ENCODE peak calls at places on chromosomes 2 and 18, in four cellular contexts. K is kidney, W is OCI-LY7, J is stomach. D is an unnamed sample.

GRCh38 chr2:154700142-154700541 is 1.6 kb downstream of the KCNJ3 start:
- DNase-seq in K (no peak), W (no peak), J (no peak), D (no peak)

GRCh38 chr2:208033701-208034502 is 8.6 kb upstream of the PLEKHM3 start:
- DNase-seq in K (no peak), W (peak; percentile 25), J (peak; percentile 66), D (no peak)

GRCh38 chr2:2698182-2699116 is 367.4 kb upstream of the MYT1L start:
- DNase-seq in K (no peak), W (peak; percentile 37), J (no peak), D (no peak)

GRCh38 chr2:23400703-23401102 is 15.7 kb downstream of the KLHL29 start:
- DNase-seq in K (no peak), W (no peak), J (no peak), D (no peak)

GRCh38 chr2:222050981-222051380 is 247.8 kb downstream of the PAX3 start:
- DNase-seq in K (no peak), W (no peak), J (peak; percentile 31), D (no peak)

GRCh38 chr18:2971741-2972552 is 41.0 kb downstream of the LPIN2 start:
- DNase-seq in K (peak; percentile 90), W (peak; percentile 45), J (peak; percentile 51), D (peak; percentile 46)

GRCh38 chr2:163312723-163313122 is 423.1 kb downstream of the FIGN start:
- DNase-seq in K (no peak), W (no peak), J (no peak), D (no peak)

GRCh38 chr2:158024288-158024898 is 77.3 kb upstream of the UPP2 start:
- DNase-seq in K (no peak), W (peak; percentile 45), J (peak; percentile 54), D (peak; percentile 43)

GRCh38 chr2:29309090-29310054 is 194.2 kb downstream of the CLIP4 start:
- DNase-seq in K (no peak), W (peak; percentile 67), J (peak; percentile 56), D (peak; percentile 21)

GRCh38 chr18:80034068-80034851 is at the start of gene RBFA:
- DNase-seq in K (peak; percentile 100), W (peak; percentile 89), J (peak; percentile 100), D (peak; percentile 100)

GRCh38 chr18:80033181-80034067 is 810 bp upstream of the RBFA start:
- DNase-seq in K (no peak), W (no peak), J (no peak), D (peak; percentile 65)

GRCh38 chr18:80026363-80026762 is 7.9 kb upstream of the RBFA start:
- DNase-seq in K (no peak), W (no peak), J (no peak), D (no peak)

GRCh38 chr18:80034852-80035406 is 695 bp downstream of the RBFA start:
- DNase-seq in K (no peak), W (no peak), J (no peak), D (no peak)

DNA sequence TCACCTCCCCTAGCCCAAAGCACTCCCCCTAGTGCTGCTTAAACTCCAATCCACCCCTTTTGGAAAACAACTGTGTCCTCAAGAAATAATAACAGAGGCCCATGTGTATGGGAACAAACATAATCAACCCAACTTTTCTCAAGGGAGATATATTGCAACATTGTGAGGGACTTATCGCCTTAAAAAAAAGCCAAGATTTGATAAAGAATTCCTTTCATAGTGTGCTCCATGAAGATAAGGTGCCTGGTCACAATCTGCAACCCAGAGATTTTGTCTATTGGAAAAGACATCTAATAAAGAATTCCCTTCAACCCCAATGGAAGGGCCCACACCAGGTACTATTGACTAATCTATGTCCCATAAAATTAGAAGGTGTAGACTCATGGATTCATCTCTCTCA is 4.5 kb upstream of the RBFA start:
- DNase-seq in K (no peak), W (no peak), J (no peak), D (no peak)
- H3K9me3 ChIP-seq in K (peaks cover 18% of the 10 kb centered on the region), W (no peaks in the 10 kb centered on the region), J (peaks cover 38% of the 10 kb centered on the region), D (peaks cover 19% of the 10 kb centered on the region)

DNA sequence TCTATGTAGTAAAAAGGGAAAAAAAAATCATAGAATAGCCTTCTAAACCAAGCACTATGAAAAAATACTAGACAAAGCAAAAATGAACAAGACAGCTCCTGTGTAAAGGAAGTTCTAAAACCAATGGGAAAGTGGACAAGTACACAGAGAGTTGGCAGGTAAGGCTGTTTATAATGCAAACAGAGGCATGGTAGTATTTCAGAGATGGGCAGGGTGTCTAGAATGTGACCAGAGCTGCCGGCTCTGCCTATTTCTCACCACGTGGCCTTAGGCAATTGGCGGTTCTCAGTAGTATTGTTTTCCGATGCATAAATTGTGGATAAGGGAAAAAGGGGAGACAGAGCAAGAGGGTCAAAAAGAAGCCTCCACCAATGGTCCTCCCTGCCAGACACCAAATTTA is 173.6 kb downstream of the ANKRD30B start:
- DNase-seq in K (no peak), W (no peak), J (no peak), D (no peak)
- H3K9me3 ChIP-seq in K (peaks cover 4% of the 10 kb centered on the region), W (no peaks in the 10 kb centered on the region), J (no peaks in the 10 kb centered on the region), D (no peaks in the 10 kb centered on the region)

DNA sequence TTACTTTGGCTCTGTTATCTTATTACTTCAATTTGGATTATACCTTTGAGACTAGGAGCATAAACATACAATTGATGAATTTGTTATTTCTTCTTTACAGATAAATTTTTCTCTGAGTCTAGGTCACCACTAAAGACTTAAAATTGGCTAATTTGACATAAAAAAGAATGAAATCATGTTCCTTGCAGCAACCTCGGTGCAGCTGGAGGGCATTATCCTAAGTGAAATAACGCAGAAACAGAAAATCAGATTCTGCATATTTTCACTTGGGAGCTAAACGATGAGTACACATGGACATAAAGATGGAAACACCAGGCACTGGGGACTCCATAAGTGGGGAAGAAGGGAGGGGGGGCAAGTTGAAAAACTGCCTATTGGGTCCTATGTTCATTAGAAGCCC is 172.8 kb upstream of the SESTD1 start:
- DNase-seq in K (no peak), W (no peak), J (no peak), D (no peak)
- H3K9me3 ChIP-seq in K (no peaks in the 10 kb centered on the region), W (no peaks in the 10 kb centered on the region), J (no peaks in the 10 kb centered on the region), D (no peaks in the 10 kb centered on the region)

DNA sequence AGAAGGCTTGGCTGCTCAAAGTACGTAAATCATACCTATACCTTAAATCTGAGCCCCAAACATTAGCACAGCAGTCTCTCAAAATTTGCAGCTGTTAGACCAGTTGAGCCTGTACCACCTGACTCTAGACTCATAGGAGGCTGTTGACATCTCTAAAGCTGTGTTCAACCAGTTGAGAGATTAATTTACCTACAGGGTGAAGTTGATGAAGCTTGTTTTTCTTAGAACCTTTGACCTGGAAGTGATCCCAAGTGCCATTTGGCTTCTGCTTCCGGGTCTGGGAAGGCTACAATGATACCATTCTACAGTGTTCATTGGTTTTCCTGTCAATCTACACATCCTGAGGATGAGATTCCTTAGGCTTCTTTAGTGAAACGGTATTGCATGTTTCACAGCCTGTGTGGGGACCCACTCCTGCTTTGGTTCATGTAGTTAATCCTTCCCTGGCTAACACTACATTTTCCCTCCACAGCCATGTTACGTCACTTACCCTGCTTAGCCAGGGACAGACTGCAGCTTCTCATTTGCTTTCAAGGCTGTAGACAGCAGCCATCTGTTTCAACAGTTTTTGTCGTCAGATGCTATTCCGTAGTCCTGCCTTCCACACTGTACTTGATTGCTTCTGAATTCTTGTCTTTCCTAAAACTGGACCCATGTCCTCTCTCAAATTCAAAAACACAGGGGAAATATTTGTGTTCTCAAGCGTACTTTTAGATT is 4.7 kb upstream of the IL1RL2 start:
- DNase-seq in K (no peak), W (no peak), J (no peak), D (no peak)
- H3K9me3 ChIP-seq in K (no peaks in the 10 kb centered on the region), W (no peaks in the 10 kb centered on the region), J (no peaks in the 10 kb centered on the region), D (no peaks in the 10 kb centered on the region)

GRCh38 chr2:237651761-237652160 is 24.4 kb downstream of the LRRFIP1 start:
- DNase-seq in K (no peak), W (no peak), J (no peak), D (no peak)

GRCh38 chr2:237650455-237650850 is 23.1 kb downstream of the LRRFIP1 start:
- DNase-seq in K (peak; percentile 85), W (no peak), J (peak; percentile 81), D (no peak)

GRCh38 chr2:237653791-237654558 is 26.6 kb downstream of the LRRFIP1 start:
- DNase-seq in K (no peak), W (no peak), J (no peak), D (no peak)

GRCh38 chr2:237652854-237653253 is 25.5 kb downstream of the LRRFIP1 start:
- DNase-seq in K (no peak), W (no peak), J (no peak), D (no peak)

DNA sequence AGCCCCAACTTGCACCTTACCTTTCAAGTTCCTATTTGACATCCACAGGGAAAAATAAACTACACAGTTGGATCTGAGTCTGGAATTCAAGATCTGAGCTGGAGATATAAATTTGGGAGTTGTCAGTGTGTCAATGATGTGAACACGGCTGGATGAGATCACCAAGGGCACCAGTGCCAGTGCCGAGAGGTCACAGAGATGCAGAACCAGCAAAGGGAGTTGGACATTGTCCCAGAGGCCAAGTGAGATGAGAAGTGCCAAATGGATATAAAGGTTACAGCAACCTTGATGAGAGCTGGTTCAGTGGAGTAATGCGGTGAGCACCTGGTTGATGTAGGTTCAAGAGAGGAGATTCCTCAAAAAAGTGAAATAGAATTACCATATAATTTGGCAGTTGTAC is 24.8 kb downstream of the LRRFIP1 start:
- DNase-seq in K (no peak), W (no peak), J (no peak), D (no peak)
- H3K9me3 ChIP-seq in K (no peaks in the 10 kb centered on the region), W (peaks cover 32% of the 10 kb centered on the region), J (no peaks in the 10 kb centered on the region), D (peaks cover 3% of the 10 kb centered on the region)

GRCh38 chr2:191167766-191168165 is 17.0 kb upstream of the STAT4 start:
- DNase-seq in K (no peak), W (no peak), J (no peak), D (no peak)
- H3K9me3 ChIP-seq in K (no peaks in the 10 kb centered on the region), W (no peaks in the 10 kb centered on the region), J (no peaks in the 10 kb centered on the region), D (no peaks in the 10 kb centered on the region)

GRCh38 chr2:118521272-118521671 is 326.2 kb downstream of the EN1 start:
- DNase-seq in K (no peak), W (no peak), J (no peak), D (no peak)
- H3K9me3 ChIP-seq in K (peaks cover 16% of the 10 kb centered on the region), W (no peaks in the 10 kb centered on the region), J (peaks cover 33% of the 10 kb centered on the region), D (peaks cover 8% of the 10 kb centered on the region)

GRCh38 chr2:89823556-89823955 is 1132.1 kb downstream of the RPIA start:
- DNase-seq in K (no peak), W (no peak), J (no peak), D (no peak)

GRCh38 chr2:89820248-89820647 is 1128.8 kb downstream of the RPIA start:
- DNase-seq in K (no peak), W (no peak), J (no peak), D (no peak)

GRCh38 chr2:89829828-89830227 is 1138.4 kb downstream of the RPIA start:
- DNase-seq in K (no peak), W (no peak), J (no peak), D (no peak)

GRCh38 chr2:89821455-89821945 is 1130.0 kb downstream of the RPIA start:
- DNase-seq in K (no peak), W (no peak), J (no peak), D (no peak)

DNA sequence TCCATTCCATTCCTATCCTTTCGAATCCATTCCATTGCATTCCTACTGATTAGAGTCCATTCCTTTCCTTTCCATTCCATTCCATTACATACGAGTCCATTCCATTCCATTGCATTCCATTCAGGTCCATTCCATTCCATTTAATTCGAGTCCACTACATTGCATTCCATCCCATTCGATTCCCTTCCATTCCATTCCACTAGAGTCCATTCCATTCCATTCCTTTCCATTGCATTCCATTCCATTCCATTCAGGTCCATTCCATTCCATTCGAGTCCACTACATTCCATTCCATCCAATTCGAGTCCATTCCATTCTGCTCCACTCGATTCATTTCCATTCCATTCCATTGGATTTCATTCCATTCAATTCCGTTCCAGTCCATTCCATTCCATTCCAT is 1133.6 kb downstream of the RPIA start:
- DNase-seq in K (no peak), W (no peak), J (no peak), D (no peak)
- H3K9me3 ChIP-seq in K (peaks cover 43% of the 10 kb centered on the region), W (peaks cover 20% of the 10 kb centered on the region), J (peaks cover 63% of the 10 kb centered on the region), D (peaks cover 34% of the 10 kb centered on the region)

D was measured in T-helper 17 cell.